ENCODE peak calls at places on chromosome 10, in six cellular contexts. H is fibroblast of lung; G is thyroid gland; C is HepG2; S is heart right ventricle; T is CD4-positive, alpha-beta memory T cell. A is an unnamed sample.
A peak's percentile ranks its signal among the peaks of the same experiment; 100 is the strongest.

GRCh38 chr10:25547391-25547790 is 372.6 kb downstream of the GPR158 start:
- DNase-seq in H (no peak), G (no peak), C (no peak), S (no peak), T (no peak), A (no peak)

GRCh38 chr10:85888559-85888958 is 478.0 kb downstream of the GRID1 start:
- DNase-seq in H (no peak), G (no peak), C (no peak), S (no peak), T (no peak), A (no peak)

GRCh38 chr10:78630944-78631838 is 437.6 kb upstream of the ZMIZ1 start:
- DNase-seq in H (peak; percentile 56), G (no peak), C (no peak), S (no peak), T (no peak), A (no peak)

GRCh38 chr10:12768156-12768731 is 233.3 kb downstream of the CCDC3 start:
- DNase-seq in H (no peak), G (no peak), C (no peak), S (no peak), T (no peak), A (no peak)

GRCh38 chr10:5582736-5583135 is 58.0 kb downstream of the CALML3 start:
- DNase-seq in H (no peak), G (no peak), C (no peak), S (no peak), T (no peak), A (no peak)

GRCh38 chr10:118918689-118919088 is 110.8 kb upstream of the NANOS1 start:
- DNase-seq in H (no peak), G (no peak), C (no peak), S (no peak), T (no peak), A (no peak)

GRCh38 chr10:1050555-1050954 is 1.6 kb upstream of the IDI1 start:
- DNase-seq in H (no peak), G (no peak), C (peak; percentile 75), S (no peak), T (peak; percentile 49), A (peak; percentile 79)

GRCh38 chr10:26729395-26729794 is 31.9 kb downstream of the PDSS1 start:
- DNase-seq in H (no peak), G (no peak), C (no peak), S (no peak), T (no peak), A (no peak)

GRCh38 chr10:36023939-36024338 is 381.8 kb upstream of the FZD8 start:
- DNase-seq in H (peak; percentile 33), G (no peak), C (peak; percentile 3), S (no peak), T (no peak), A (no peak)

GRCh38 chr10:33041783-33042437 is 83.9 kb upstream of the ITGB1 start:
- DNase-seq in H (no peak), G (no peak), C (no peak), S (no peak), T (no peak), A (no peak)

GRCh38 chr10:33666686-33667480 is 332.4 kb upstream of the NRP1 start:
- DNase-seq in H (no peak), G (no peak), C (no peak), S (no peak), T (no peak), A (peak; percentile 27)

GRCh38 chr10:4046030-4046429 is 261.0 kb upstream of the KLF6 start:
- DNase-seq in H (no peak), G (no peak), C (no peak), S (no peak), T (no peak), A (no peak)

GRCh38 chr10:69766161-69766910 is 35.4 kb upstream of the COL13A1 start:
- DNase-seq in H (peak; percentile 56), G (no peak), C (no peak), S (peak; percentile 25), T (no peak), A (no peak)

GRCh38 chr10:129894721-129895120 is 69.4 kb downstream of the EBF3 start:
- DNase-seq in H (no peak), G (no peak), C (no peak), S (no peak), T (no peak), A (no peak)

GRCh38 chr10:102115775-102116174 is 4.4 kb downstream of the LDB1 start:
- DNase-seq in H (no peak), G (no peak), C (no peak), S (no peak), T (no peak), A (no peak)

GRCh38 chr10:71998840-71999194 is 34.6 kb downstream of the CHST3 start:
- DNase-seq in H (peak; percentile 77), G (peak; percentile 42), C (peak; percentile 70), S (peak; percentile 55), T (no peak), A (peak; percentile 13)

GRCh38 chr10:93447019-93447418 is 35.1 kb downstream of the MYOF start:
- DNase-seq in H (no peak), G (no peak), C (no peak), S (no peak), T (no peak), A (no peak)

GRCh38 chr10:93447970-93448369 is 34.2 kb downstream of the MYOF start:
- DNase-seq in H (no peak), G (no peak), C (no peak), S (no peak), T (no peak), A (no peak)

GRCh38 chr10:93445978-93446720 is 36.0 kb downstream of the MYOF start:
- DNase-seq in H (no peak), G (peak; percentile 30), C (no peak), S (no peak), T (no peak), A (peak; percentile 71)

GRCh38 chr10:93440591-93441012 is 41.5 kb downstream of the MYOF start:
- DNase-seq in H (peak; percentile 59), G (no peak), C (no peak), S (no peak), T (no peak), A (no peak)

GRCh38 chr10:93445097-93445960 is 36.8 kb downstream of the MYOF start:
- DNase-seq in H (peak; percentile 98), G (peak; percentile 100), C (peak; percentile 97), S (peak; percentile 80), T (no peak), A (peak; percentile 86)
- H3K27ac ChIP-seq in H (peak overlapping the region; percentile 95), G (peak overlapping the region; percentile 88), C (peak overlapping the region; percentile 42), S (no peak overlapping the region), T (no peak overlapping the region), A (peak overlapping the region; percentile 24)

GRCh38 chr10:51878695-51879094 is 179.3 kb upstream of the CSTF2T start:
- DNase-seq in H (no peak), G (no peak), C (no peak), S (no peak), T (no peak), A (no peak)
- H3K4me3 ChIP-seq in H (no peak overlapping the region), G (no peak overlapping the region), C (no peak overlapping the region), S (no peak overlapping the region), T (no peak overlapping the region), A (no peak overlapping the region)

GRCh38 chr10:108450280-108450679 is 1285.8 kb upstream of the SORCS1 start:
- DNase-seq in H (no peak), G (no peak), C (no peak), S (no peak), T (no peak), A (no peak)

GRCh38 chr10:108454224-108454623 is 1289.7 kb upstream of the SORCS1 start:
- DNase-seq in H (no peak), G (no peak), C (no peak), S (no peak), T (no peak), A (no peak)

GRCh38 chr10:108454793-108455192 is 1290.3 kb upstream of the SORCS1 start:
- DNase-seq in H (no peak), G (no peak), C (no peak), S (no peak), T (no peak), A (no peak)

GRCh38 chr10:108453166-108453565 is 1288.7 kb upstream of the SORCS1 start:
- DNase-seq in H (no peak), G (no peak), C (no peak), S (no peak), T (no peak), A (no peak)

DNA sequence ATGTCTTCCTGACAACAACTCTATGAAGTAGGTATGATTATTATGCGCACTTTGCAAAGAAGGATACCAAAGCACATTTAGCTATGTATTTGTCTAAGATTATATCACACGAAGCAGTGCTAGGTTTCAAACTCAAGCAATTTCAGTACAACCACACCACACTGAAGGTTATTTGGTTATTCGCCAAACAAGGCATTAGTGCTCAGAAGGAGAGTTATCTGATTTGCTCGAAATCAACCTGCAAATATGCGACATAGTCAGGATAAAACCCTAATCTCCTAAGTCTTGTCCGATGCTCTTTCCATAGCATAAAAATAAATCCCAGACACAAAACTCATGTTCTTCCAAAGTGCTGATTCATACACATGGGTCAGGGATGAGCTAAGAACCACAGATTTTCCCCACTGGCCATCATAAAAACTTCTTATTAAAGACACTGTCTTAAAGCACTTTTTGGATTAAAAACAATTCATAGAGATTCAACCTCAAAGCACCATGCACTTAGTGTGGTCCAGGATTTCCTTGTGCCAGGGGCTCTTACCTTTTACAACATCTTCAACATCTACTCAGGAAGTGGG is 1288.1 kb upstream of the SORCS1 start:
- DNase-seq in H (no peak), G (no peak), C (no peak), S (no peak), T (no peak), A (no peak)
- H3K27ac ChIP-seq in H (no peak overlapping the region), G (no peak overlapping the region), C (no peak overlapping the region), S (no peak overlapping the region), T (no peak overlapping the region), A (no peak overlapping the region)

DNA sequence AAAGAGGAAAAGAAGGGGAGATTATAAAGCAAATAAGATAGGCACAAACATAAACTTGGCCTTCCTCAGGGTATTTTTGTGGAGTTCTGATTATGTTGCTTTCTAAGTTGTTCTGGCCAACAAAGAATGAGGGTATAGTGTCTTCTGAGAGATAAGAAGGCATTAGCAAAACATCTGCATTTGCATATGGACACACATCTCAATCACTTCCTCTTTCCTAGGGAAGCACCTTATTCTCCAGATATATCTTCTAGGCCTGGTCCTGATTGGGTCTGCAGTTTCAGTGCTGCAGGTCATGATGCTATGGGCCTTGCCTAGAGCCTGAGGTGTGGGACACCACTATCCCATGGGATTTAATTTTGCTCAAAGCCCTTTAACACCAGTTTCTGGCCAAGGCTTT is 308.8 kb upstream of the PHYHIPL start:
- DNase-seq in H (no peak), G (no peak), C (no peak), S (no peak), T (no peak), A (no peak)
- H3K4me3 ChIP-seq in H (no peak overlapping the region), G (no peak overlapping the region), C (no peak overlapping the region), S (no peak overlapping the region), T (no peak overlapping the region), A (no peak overlapping the region)

DNA sequence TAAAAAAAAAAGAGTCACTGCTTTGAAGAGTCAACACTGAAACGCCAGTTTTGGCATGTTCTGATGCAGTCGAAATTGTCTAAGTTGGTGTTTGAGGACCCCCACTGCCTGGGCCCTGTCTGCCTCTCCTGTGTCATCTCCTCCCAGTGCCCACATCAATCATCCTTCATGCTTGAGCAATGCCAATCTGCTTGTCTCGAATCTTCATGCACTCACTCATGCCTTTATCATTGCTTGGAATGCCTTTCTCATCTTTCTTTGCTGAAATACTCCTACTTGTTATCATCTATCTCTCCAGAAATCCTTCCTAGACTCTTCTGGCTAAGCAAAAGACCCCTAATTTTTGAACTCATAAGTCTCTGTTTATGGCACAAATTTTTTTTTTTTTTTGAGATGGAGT is 42.1 kb upstream of the PLPP4 start:
- DNase-seq in H (no peak), G (no peak), C (no peak), S (no peak), T (no peak), A (no peak)
- H3K27ac ChIP-seq in H (no peak overlapping the region), G (no peak overlapping the region), C (no peak overlapping the region), S (no peak overlapping the region), T (no peak overlapping the region), A (no peak overlapping the region)

GRCh38 chr10:50271564-50272250 is 20.4 kb upstream of the ASAH2 start:
- DNase-seq in H (no peak), G (no peak), C (no peak), S (no peak), T (no peak), A (no peak)
- H3K4me3 ChIP-seq in H (no peak overlapping the region), G (no peak overlapping the region), C (no peak overlapping the region), S (no peak overlapping the region), T (no peak overlapping the region), A (no peak overlapping the region)

A was measured in small intestine.